ENCODE peak calls at places on chromosomes 7 and 10, in five cellular contexts. B is C1 segment of cervical spinal cord; J is activated T-helper 1 cell treated with anti-CD3 and anti-CD28 coated beads, Interleukin-12 subunit alpha, Interleukin-12 subunit beta, Interleukin-2, Interleukin-4 antibody, amounts not matched to agents 30 ng/mL and 10 ng/mL and 1 ng/mL, durations not matched to agents 14 hours and 24 hours and 36 hours; L is GM03348; I is activated CD8-positive, alpha-beta memory T cell treated with anti-CD3 and anti-CD28 coated beads for 24 hours. U is an unnamed sample.

GRCh38 chr7:5643280-5643679 is 138.2 kb downstream of the RNF216 start:
- DNase-seq in B (peak; percentile 16), J (peak; percentile 41), L (no peak), I (no peak), U (peak; percentile 49)

GRCh38 chr10:13458107-13458761 is 70.6 kb downstream of the BEND7 start:
- DNase-seq in I (no peak), B (no peak), L (no peak), J (no peak), U (no peak)

GRCh38 chr7:74025146-74025545 is 2.8 kb upstream of the ELN start:
- DNase-seq in I (no peak), L (no peak), J (no peak), B (no peak), U (no peak)

GRCh38 chr7:78019457-78020130 is 221.0 kb downstream of the PHTF2 start:
- DNase-seq in J (peak; percentile 45), L (peak; percentile 92), I (peak; percentile 84), B (peak; percentile 60), U (peak; percentile 48)

GRCh38 chr7:43302773-43303172 is 190.3 kb downstream of the HECW1 start:
- DNase-seq in I (no peak), B (no peak), L (no peak), J (no peak), U (no peak)

GRCh38 chr7:131190146-131190545 is 137.5 kb upstream of the MKLN1 start:
- DNase-seq in B (no peak), J (no peak), I (no peak), L (no peak), U (no peak)

GRCh38 chr10:133530506-133530905 is 3.3 kb downstream of the CYP2E1 start:
- DNase-seq in I (no peak), J (no peak), L (no peak), B (no peak), U (no peak)

GRCh38 chr7:42573904-42574692 is 337.1 kb upstream of the GLI3 start:
- DNase-seq in L (no peak), I (no peak), J (no peak), B (no peak), U (no peak)

GRCh38 chr7:127976056-127976455 is 55.2 kb downstream of the LRRC4 start:
- DNase-seq in L (no peak), I (no peak), B (no peak), J (no peak), U (peak; percentile 10)

GRCh38 chr10:30219977-30220751 is 128.9 kb downstream of the MTPAP start:
- DNase-seq in L (no peak), J (no peak), I (no peak), B (no peak), U (peak; percentile 67)

GRCh38 chr7:85004402-85004801 is 182.5 kb downstream of the SEMA3D start:
- DNase-seq in L (no peak), B (no peak), J (no peak), I (no peak), U (no peak)

GRCh38 chr10:21943633-21944265 is 59.8 kb downstream of the DNAJC1 start:
- DNase-seq in L (no peak), B (no peak), I (no peak), J (no peak), U (no peak)

GRCh38 chr7:37201003-37201875 is 247.4 kb downstream of the ELMO1 start:
- DNase-seq in L (peak; percentile 83), I (peak; percentile 72), B (peak; percentile 78), J (peak; percentile 22), U (peak; percentile 23)

GRCh38 chr10:17527530-17528146 is 73.2 kb upstream of the ST8SIA6 start:
- DNase-seq in L (peak; percentile 43), I (no peak), J (no peak), B (no peak), U (peak; percentile 49)

GRCh38 chr7:106022193-106022821 is 59.2 kb downstream of the CDHR3 start:
- DNase-seq in B (no peak), J (peak; percentile 56), I (peak; percentile 76), L (no peak), U (no peak)

GRCh38 chr7:128454808-128455555 is 696 bp upstream of the HILPDA start:
- DNase-seq in B (no peak), I (no peak), J (no peak), L (peak; percentile 33), U (no peak)

GRCh38 chr10:71795248-71795647 is 21.9 kb upstream of the VSIR start:
- DNase-seq in B (no peak), L (peak; percentile 68), J (no peak), I (no peak), U (no peak)

GRCh38 chr10:4344544-4344994 is 481.4 kb upstream of the AKR1E2 start:
- DNase-seq in J (no peak), B (no peak), I (no peak), L (peak; percentile 88), U (peak; percentile 100)

GRCh38 chr10:52048051-52048450 is 266.0 kb upstream of the DKK1 start:
- DNase-seq in I (no peak), J (no peak), L (no peak), B (no peak), U (no peak)

GRCh38 chr10:48440771-48441170 is 134.3 kb downstream of the MAPK8 start:
- DNase-seq in B (no peak), I (no peak), L (no peak), J (no peak), U (no peak)

GRCh38 chr7:85186083-85186520 is 754 bp downstream of the SEMA3D start:
- DNase-seq in I (no peak), J (no peak), B (no peak), L (peak; percentile 55), U (peak; percentile 42)

GRCh38 chr10:30637881-30638467 is 8.4 kb upstream of the LYZL2 start:
- DNase-seq in J (no peak), L (peak; percentile 77), B (no peak), I (no peak), U (peak; percentile 83)

GRCh38 chr10:86655173-86655540 is 810 bp downstream of the OPN4 start:
- DNase-seq in I (no peak), J (no peak), L (no peak), B (no peak), U (no peak)

GRCh38 chr10:2081501-2081900 is 344.2 kb upstream of the ADARB2 start:
- DNase-seq in L (no peak), B (no peak), J (no peak), I (no peak), U (no peak)

GRCh38 chr10:84397735-84398144 is 69.4 kb downstream of the CCSER2 start:
- DNase-seq in J (no peak), L (no peak), I (no peak), B (no peak), U (no peak)

GRCh38 chr10:71735709-71736569 is 16.4 kb upstream of the C10orf105 start:
- DNase-seq in J (peak; percentile 38), I (peak; percentile 83), L (no peak), B (no peak), U (no peak)

GRCh38 chr7:81845628-81846259 is 75.9 kb upstream of the HGF start:
- DNase-seq in L (peak; percentile 5), J (no peak), B (no peak), I (no peak), U (no peak)

GRCh38 chr10:91883549-91884542 is 25.4 kb downstream of the FGFBP3 start:
- DNase-seq in I (no peak), B (no peak), J (no peak), L (peak; percentile 60), U (peak; percentile 49)